ENCODE peak calls at places on chromosomes 11 and 22, in four cellular contexts. K is left ventricle myocardium inferior, I is MM.1S, Y is Karpas-422. B is an unnamed sample. For H3K36me3, the result is how much of the 10 kb centered on the place peaks cover.

GRCh38 chr11:87263979-87264378 is 226.2 kb downstream of the TMEM135 start:
- DNase-seq in K (no peak), I (no peak), Y (no peak), B (no peak)

GRCh38 chr11:105609341-105609781 is 512 bp upstream of the GRIA4 start:
- DNase-seq in K (no peak), I (peak), Y (peak), B (no peak)

GRCh38 chr11:14907411-14908213 is 15.6 kb upstream of the CYP2R1 start:
- DNase-seq in K (peak), I (peak), Y (peak), B (peak)

GRCh38 chr11:96185220-96185768 is 157.7 kb downstream of the MAML2 start:
- DNase-seq in K (no peak), I (peak), Y (peak), B (no peak)

GRCh38 chr11:75534291-75535038 is 8.7 kb upstream of the GDPD5 start:
- DNase-seq in K (no peak), I (no peak), Y (no peak), B (no peak)

GRCh38 chr11:19524171-19524671 is 188.4 kb upstream of the NAV2 start:
- DNase-seq in K (no peak), I (no peak), Y (no peak), B (no peak)

GRCh38 chr11:13380731-13381130 is 82.3 kb downstream of the BTBD10 start:
- DNase-seq in K (no peak), I (no peak), Y (no peak), B (no peak)

GRCh38 chr11:73194034-73194507 is 24.0 kb upstream of the P2RY2 start:
- DNase-seq in K (no peak), I (no peak), Y (no peak), B (no peak)

GRCh38 chr22:38843716-38844660 is at the start of gene NPTXR:
- DNase-seq in K (peak), I (no peak), Y (no peak), B (peak)

GRCh38 chr11:121520243-121521144 is 67.7 kb upstream of the SORL1-AS1 start:
- DNase-seq in K (no peak), I (no peak), Y (no peak), B (no peak)

GRCh38 chr11:69912161-69912910 is 93.1 kb upstream of the FGF3 start:
- DNase-seq in K (peak), I (no peak), Y (no peak), B (peak)

GRCh38 chr11:32172771-32173170 is 81.9 kb downstream of the RCN1 start:
- DNase-seq in K (no peak), I (no peak), Y (no peak), B (no peak)
- H3K4me3 ChIP-seq in K (peak), I (no peak), Y (no peak), B (peak)

GRCh38 chr11:119372260-119373058 is 9.0 kb downstream of the USP2 start:
- DNase-seq in K (no peak), I (no peak), Y (no peak), B (no peak)

GRCh38 chr11:119371778-119372182 is 9.7 kb downstream of the USP2 start:
- DNase-seq in K (no peak), I (no peak), Y (peak), B (no peak)

GRCh38 chr11:119371067-119371601 is 10.4 kb downstream of the USP2 start:
- DNase-seq in K (no peak), I (no peak), Y (no peak), B (no peak)

GRCh38 chr11:119369035-119369925 is 12.2 kb downstream of the USP2 start:
- DNase-seq in K (peak), I (no peak), Y (no peak), B (no peak)

GRCh38 chr11:119370486-119371046 is 10.9 kb downstream of the USP2 start:
- DNase-seq in K (peak), I (peak), Y (peak), B (no peak)
- H3K27ac ChIP-seq in K (peak), I (no peak), Y (peak), B (peak)

GRCh38 chr11:27977031-27977430 is 130.9 kb downstream of the KIF18A start:
- DNase-seq in K (no peak), I (no peak), Y (no peak), B (no peak)
- H3K36me3 ChIP-seq in K (under half), I (under half), Y (under half), B (under half)

GRCh38 chr22:46068176-46068907 is 82.0 kb upstream of the PPARA start:
- DNase-seq in K (no peak), I (no peak), Y (peak), B (no peak)
- H3K4me3 ChIP-seq in K (peak), I (no peak), Y (peak), B (peak)

DNA sequence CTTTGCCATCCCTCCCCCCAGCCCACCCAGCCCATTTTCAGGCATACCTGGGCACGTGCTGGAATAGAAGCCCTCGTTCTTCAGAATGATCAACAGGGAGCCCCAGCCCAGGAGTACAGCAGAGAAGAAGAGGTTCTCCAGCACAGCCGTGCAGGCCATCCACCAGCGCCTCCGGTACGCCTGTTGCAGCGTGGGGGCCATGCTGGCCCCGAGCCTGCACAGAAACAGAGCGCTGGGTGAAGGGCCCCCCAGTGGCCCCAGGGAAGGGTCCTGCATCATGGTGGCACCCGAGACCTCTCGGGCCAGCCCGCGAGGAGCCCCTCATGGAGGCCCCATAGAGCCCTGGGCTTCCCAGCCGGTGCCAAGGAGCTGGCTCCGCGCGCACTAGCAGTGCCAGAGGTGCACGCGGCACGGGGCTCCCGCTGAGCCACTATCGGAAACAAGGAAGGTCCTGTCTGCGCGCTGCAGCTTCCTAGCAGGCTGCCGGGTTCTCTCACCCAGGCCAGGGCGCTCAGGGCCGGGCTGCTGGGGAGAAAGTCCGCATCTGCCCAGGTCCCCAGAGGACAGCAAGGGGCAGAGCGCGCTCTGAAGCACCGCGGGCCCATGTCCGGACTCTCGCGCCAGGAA is 1.5 kb downstream of the SLC43A1 start:
- DNase-seq in K (peak), I (no peak), Y (peak), B (peak)
- H3K27ac ChIP-seq in K (peak), I (no peak), Y (peak), B (peak)

B was measured in lower lobe of right lung.